ENCODE peak calls at places on chromosomes 7 and 10, in ten cellular contexts. G is spleen, P is upper lobe of left lung, L is transverse colon, C is K562, F is endothelial cell of umbilical vein, N is Panc1, E is suprapubic skin, B is SK-N-SH, O is HepG2. S is an unnamed sample.

GRCh38 chr7:38448842-38449241 is 175.4 kb upstream of the TARP start:
- DNase-seq in G (no peak), P (no peak), L (no peak), C (no peak), F (no peak), N (no peak), E (no peak), B (no peak), O (no peak), S (no peak)

GRCh38 chr10:103786020-103786419 is 69.4 kb downstream of the SH3PXD2A start:
- DNase-seq in G (no peak), P (no peak), L (no peak), C (no peak), F (no peak), N (no peak), E (no peak), B (no peak), O (no peak), S (no peak)

GRCh38 chr7:83469491-83469890 is 179.4 kb downstream of the SEMA3E start:
- DNase-seq in G (no peak), P (no peak), L (no peak), C (no peak), F (no peak), N (no peak), E (no peak), B (no peak), O (no peak), S (no peak)

GRCh38 chr10:60441515-60441914 is 51.8 kb upstream of the ANK3 start:
- DNase-seq in G (no peak), P (no peak), L (no peak), C (peak; percentile 23), F (peak; percentile 32), N (no peak), E (no peak), B (no peak), O (peak; percentile 7), S (no peak)

GRCh38 chr7:68401313-68401712 is 1197.0 kb upstream of the AUTS2 start:
- DNase-seq in G (no peak), P (no peak), L (no peak), C (no peak), F (no peak), N (no peak), E (no peak), B (no peak), O (no peak), S (peak; percentile 12)

GRCh38 chr7:74289660-74290589 is 718 bp downstream of the CLIP2 start:
- DNase-seq in G (peak; percentile 88), P (no peak), L (peak; percentile 66), C (no peak), F (no peak), N (no peak), E (peak; percentile 76), B (peak; percentile 76), O (no peak), S (no peak)

GRCh38 chr7:47884675-47885074 is 63.6 kb downstream of the PKD1L1 start:
- DNase-seq in G (no peak), P (no peak), L (no peak), C (no peak), F (no peak), N (no peak), E (no peak), B (no peak), O (no peak), S (peak; percentile 79)

GRCh38 chr7:44249639-44250234 is 49.0 kb downstream of the YKT6 start:
- DNase-seq in G (no peak), P (no peak), L (no peak), C (no peak), F (no peak), N (no peak), E (no peak), B (no peak), O (no peak), S (no peak)

GRCh38 chr7:41010967-41011366 is 691.9 kb downstream of the INHBA start:
- DNase-seq in G (no peak), P (no peak), L (no peak), C (no peak), F (peak; percentile 70), N (no peak), E (no peak), B (no peak), O (no peak), S (no peak)

GRCh38 chr7:41013117-41013516 is 689.8 kb downstream of the INHBA start:
- DNase-seq in G (no peak), P (no peak), L (no peak), C (no peak), F (no peak), N (no peak), E (no peak), B (no peak), O (no peak), S (no peak)

GRCh38 chr7:41006591-41006990 is 696.3 kb downstream of the INHBA start:
- DNase-seq in G (no peak), P (no peak), L (no peak), C (no peak), F (no peak), N (no peak), E (no peak), B (no peak), O (no peak), S (no peak)

GRCh38 chr7:41007351-41007751 is 695.5 kb downstream of the INHBA start:
- DNase-seq in G (no peak), P (no peak), L (no peak), C (no peak), F (no peak), N (no peak), E (no peak), B (no peak), O (no peak), S (no peak)

DNA sequence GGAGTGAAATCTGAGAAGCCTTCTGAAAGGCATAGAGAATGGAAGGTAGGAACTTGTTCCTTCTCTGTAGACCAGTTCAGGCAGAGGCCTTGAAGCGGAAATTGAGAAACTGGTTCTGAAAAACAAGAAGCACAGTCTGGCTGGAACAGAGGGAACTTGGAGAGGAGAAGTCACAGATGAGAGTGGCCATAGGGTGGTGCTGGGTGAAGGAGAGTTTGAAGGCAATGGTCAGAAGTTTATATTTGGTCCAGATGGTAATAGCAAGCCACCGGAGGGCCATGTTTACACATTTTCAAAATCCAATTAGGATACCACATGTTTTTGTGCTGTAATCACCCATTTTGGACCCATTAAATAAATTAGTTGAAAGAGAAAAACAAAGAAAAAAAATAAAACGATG is 692.5 kb downstream of the INHBA start:
- DNase-seq in G (no peak), P (peak; percentile 35), L (no peak), C (no peak), F (peak; percentile 12), N (no peak), E (peak; percentile 66), B (no peak), O (no peak), S (no peak)
- TF ChIP-seq CTCF in G (no peak), P (no peak), L (no peak), C (no peak), F (no peak), N (peak; percentile 19), E (no peak), B (peak; percentile 8), O (no peak), S (no peak)

GRCh38 chr7:113094517-113095249 is 8.1 kb upstream of the GPR85 start:
- DNase-seq in G (no peak), P (no peak), L (no peak), C (no peak), F (no peak), N (no peak), E (no peak), B (no peak), O (no peak), S (no peak)

GRCh38 chr7:113100091-113100723 is 13.6 kb upstream of the GPR85 start:
- DNase-seq in G (no peak), P (no peak), L (no peak), C (peak; percentile 87), F (no peak), N (no peak), E (no peak), B (peak; percentile 49), O (no peak), S (no peak)

GRCh38 chr7:113093561-113093960 is 6.9 kb upstream of the GPR85 start:
- DNase-seq in G (no peak), P (no peak), L (no peak), C (no peak), F (no peak), N (no peak), E (no peak), B (no peak), O (no peak), S (no peak)

DNA sequence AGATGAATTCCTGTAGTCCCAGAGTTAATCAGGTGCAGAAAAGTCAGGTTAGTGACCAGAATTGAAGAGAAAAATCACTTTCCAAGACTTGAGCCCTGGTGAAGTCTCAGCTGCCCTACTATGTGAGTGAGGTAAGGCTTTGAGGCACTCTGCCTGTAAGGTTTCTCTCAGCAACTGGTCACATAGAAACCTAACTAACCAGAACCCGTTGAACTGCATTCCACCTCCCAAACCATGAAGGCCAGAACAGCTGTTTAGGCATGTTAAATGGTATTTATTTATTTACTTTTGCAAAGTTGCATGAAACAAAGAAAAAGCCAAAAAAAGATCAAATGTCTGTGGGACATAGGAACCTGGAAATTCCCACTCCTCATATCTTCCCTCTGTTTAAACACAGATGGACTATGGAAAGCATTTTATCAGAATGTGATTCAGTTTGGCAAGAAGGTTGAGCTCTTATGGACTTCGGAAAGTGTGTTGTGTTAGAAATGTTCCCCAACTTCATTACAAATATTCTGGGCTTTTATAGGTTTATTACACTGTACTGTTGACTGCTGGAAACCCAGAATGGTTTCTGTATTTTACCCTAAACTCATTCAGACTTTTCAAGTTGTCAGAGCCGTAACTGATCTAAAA is 12.8 kb upstream of the GPR85 start:
- DNase-seq in G (no peak), P (no peak), L (no peak), C (no peak), F (no peak), N (no peak), E (no peak), B (no peak), O (no peak), S (no peak)
- TF ChIP-seq POLR2AphosphoS5 in G (no peak), P (no peak), L (no peak), C (no peak), F (no peak), N (no peak), E (no peak), B (no peak), O (no peak), S (no peak)

GRCh38 chr10:131006458-131007256 is 304.9 kb downstream of the TCERG1L start:
- DNase-seq in G (peak; percentile 58), P (no peak), L (no peak), C (no peak), F (no peak), N (no peak), E (no peak), B (no peak), O (no peak), S (no peak)

GRCh38 chr10:131012641-131012985 is 298.9 kb downstream of the TCERG1L start:
- DNase-seq in G (no peak), P (no peak), L (no peak), C (no peak), F (no peak), N (no peak), E (no peak), B (no peak), O (no peak), S (no peak)

GRCh38 chr10:131010965-131011575 is 300.5 kb downstream of the TCERG1L start:
- DNase-seq in G (peak; percentile 43), P (no peak), L (no peak), C (no peak), F (no peak), N (no peak), E (no peak), B (no peak), O (no peak), S (no peak)

GRCh38 chr10:131011936-131012640 is 299.4 kb downstream of the TCERG1L start:
- DNase-seq in G (peak; percentile 41), P (no peak), L (no peak), C (no peak), F (no peak), N (no peak), E (no peak), B (no peak), O (no peak), S (no peak)

GRCh38 chr10:131009801-131010200 is 301.7 kb downstream of the TCERG1L start:
- DNase-seq in G (no peak), P (no peak), L (no peak), C (no peak), F (no peak), N (no peak), E (no peak), B (no peak), O (no peak), S (no peak)
- TF ChIP-seq CTCF in G (no peak), P (no peak), L (no peak), C (no peak), F (no peak), N (no peak), E (no peak), B (no peak), O (no peak), S (no peak)

DNA sequence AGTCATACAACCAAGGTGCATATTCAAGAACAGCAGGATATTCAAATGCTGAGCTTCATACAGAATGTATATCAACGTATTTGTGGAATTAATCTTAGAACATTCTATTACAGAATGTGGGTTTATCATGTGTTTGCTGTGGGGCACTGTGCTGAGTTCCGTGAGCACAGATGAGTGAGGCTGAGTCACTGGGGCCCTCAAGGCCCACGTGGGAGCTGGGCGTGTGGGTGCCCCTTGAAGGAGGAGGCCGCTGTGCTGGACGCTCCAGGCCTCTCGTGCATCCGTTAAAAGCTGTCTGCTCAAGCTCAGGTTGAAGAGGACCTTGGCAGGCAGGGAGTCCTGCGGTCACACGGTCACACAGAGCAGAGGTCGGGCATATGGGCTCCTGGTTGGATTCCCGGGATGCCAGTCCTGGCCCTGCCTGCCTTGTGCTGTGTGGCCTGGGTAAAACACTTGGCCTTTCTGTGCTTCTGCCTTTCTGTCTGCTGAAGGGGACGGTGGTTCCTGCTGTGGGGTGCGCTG is 70.1 kb downstream of the GLRX3 start:
- DNase-seq in G (no peak), P (no peak), L (no peak), C (no peak), F (no peak), N (no peak), E (no peak), B (no peak), O (no peak), S (no peak)
- TF ChIP-seq POLR2AphosphoS5 in G (no peak), P (no peak), L (no peak), C (no peak), F (no peak), N (no peak), E (no peak), B (no peak), O (no peak), S (no peak)